ENCODE peak calls at places on chromosomes 12 and 14, in seven cellular contexts. A is hepatocyte, O is IMR-90, L is H9, Q is mammary epithelial cell, M is OCI-LY7, K is neuronal stem cell. X is an unnamed sample.

GRCh38 chr14:57937681-57938080 is 71.8 kb upstream of the SLC35F4 start:
- DNase-seq in L (no peak), A (no peak), K (no peak), Q (no peak), M (no peak), O (no peak), X (no peak)

GRCh38 chr14:105855893-105856675 is 329.7 kb downstream of the TMEM121 start:
- DNase-seq in M (peak), L (peak), K (no peak), A (no peak), O (no peak), Q (no peak), X (no peak)

GRCh38 chr12:171276-171675 is 42.7 kb downstream of the SLC6A12 start:
- DNase-seq in O (no peak), Q (no peak), L (no peak), K (no peak), A (no peak), M (no peak), X (no peak)

GRCh38 chr12:9649532-9649940 is 20.0 kb upstream of the CLEC2D start:
- DNase-seq in K (no peak), L (peak), A (peak), O (no peak), Q (peak), M (peak), X (no peak)

GRCh38 chr12:29644536-29645162 is 139.1 kb downstream of the TMTC1 start:
- DNase-seq in O (no peak), M (no peak), A (no peak), L (no peak), K (no peak), Q (no peak), X (no peak)

GRCh38 chr14:45891417-45892080 is 638.5 kb upstream of the MIS18BP1 start:
- DNase-seq in A (peak), Q (peak), K (peak), M (no peak), L (peak), O (no peak), X (peak)

GRCh38 chr12:78209851-78210493 is 379.3 kb downstream of the NAV3 start:
- DNase-seq in K (no peak), M (no peak), Q (no peak), O (peak), L (no peak), A (no peak), X (no peak)

GRCh38 chr14:71594828-71595227 is 337.4 kb upstream of the RGS6 start:
- DNase-seq in M (no peak), O (peak), Q (no peak), A (no peak), K (no peak), L (no peak), X (no peak)

GRCh38 chr14:92676448-92677086 is 71.9 kb downstream of the LGMN start:
- DNase-seq in Q (no peak), O (no peak), K (no peak), A (no peak), L (no peak), M (no peak), X (no peak)

GRCh38 chr12:124109760-124110159 is 136.7 kb downstream of the ZNF664 start:
- DNase-seq in L (peak), M (peak), O (peak), K (no peak), Q (peak), A (no peak), X (peak)

GRCh38 chr14:30874120-30874998 is at the start of gene COCH:
- DNase-seq in K (peak), O (no peak), A (peak), Q (no peak), L (peak), M (peak), X (peak)

GRCh38 chr14:103880334-103880985 is 33.1 kb upstream of the PPP1R13B start:
- DNase-seq in A (peak), M (no peak), Q (peak), O (peak), L (no peak), K (no peak), X (peak)

GRCh38 chr14:81164167-81164774 is 56.5 kb downstream of the GTF2A1 start:
- DNase-seq in M (peak), Q (peak), K (peak), O (peak), L (peak), A (peak), X (peak)

GRCh38 chr12:46608431-46609280 is 217.1 kb downstream of the SLC38A4 start:
- DNase-seq in M (no peak), A (no peak), L (no peak), Q (peak), O (peak), K (no peak), X (peak)

GRCh38 chr14:37618498-37619041 is 23.1 kb downstream of the TTC6 start:
- DNase-seq in Q (no peak), M (no peak), K (no peak), A (no peak), O (no peak), L (no peak), X (no peak)

GRCh38 chr14:95157195-95157986 is at the start of gene DICER1:
- DNase-seq in Q (peak), A (peak), M (peak), O (peak), K (peak), L (peak), X (peak)

GRCh38 chr12:68267892-68268396 is 14.5 kb upstream of the IL22 start:
- DNase-seq in L (no peak), Q (peak), A (no peak), M (no peak), K (no peak), O (peak), X (peak)

GRCh38 chr14:31118892-31119291 is 88.7 kb downstream of the HECTD1 start:
- DNase-seq in M (no peak), A (no peak), K (no peak), L (no peak), Q (no peak), O (no peak), X (no peak)

GRCh38 chr14:74988131-74988530 is 14.6 kb upstream of the EIF2B2 start:
- DNase-seq in Q (peak), L (no peak), O (peak), A (no peak), K (no peak), M (no peak), X (peak)

GRCh38 chr12:91222746-91223145 is 40.1 kb upstream of the DCN start:
- DNase-seq in A (no peak), M (no peak), K (no peak), O (peak), L (no peak), Q (peak), X (peak)

GRCh38 chr14:66746316-66747006 is 238.5 kb downstream of the GPHN start:
- DNase-seq in M (peak), A (peak), K (peak), L (no peak), Q (peak), O (peak), X (peak)

DNA sequence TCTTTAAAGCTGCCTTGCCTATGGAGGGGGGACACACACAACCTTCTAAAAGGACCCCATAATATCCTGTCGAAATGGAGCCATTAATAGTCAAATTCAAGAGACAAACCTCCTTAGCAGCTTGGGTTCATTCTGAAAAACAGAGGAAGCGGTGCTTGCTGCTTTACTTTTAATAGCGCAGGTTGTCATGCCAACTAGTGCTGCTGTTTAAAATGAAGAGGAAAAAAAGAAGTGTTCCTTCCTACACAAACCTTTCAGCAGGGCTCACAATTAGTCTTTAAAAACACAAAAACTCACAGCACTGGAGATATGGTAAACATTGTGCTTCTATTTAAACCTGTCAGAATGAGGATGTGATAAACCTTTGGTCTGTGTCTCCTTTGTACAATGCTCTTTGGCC is 144.8 kb downstream of the TTC7B start:
- DNase-seq in L (no peak), Q (no peak), O (no peak), K (no peak), A (no peak), M (peak), X (no peak)
- H3K27ac ChIP-seq in L (no peak), Q (no peak), O (no peak), K (no peak), A (no peak), M (no peak), X (no peak)

GRCh38 chr14:99737956-99738667 is 54.0 kb downstream of the CYP46A1 start:
- DNase-seq in K (no peak), L (no peak), A (no peak), Q (no peak), M (no peak), O (no peak), X (no peak)
- H2AFZ ChIP-seq in K (peak), L (no peak), A (no peak), Q (peak), M (no peak), O (peak), X (peak)

DNA sequence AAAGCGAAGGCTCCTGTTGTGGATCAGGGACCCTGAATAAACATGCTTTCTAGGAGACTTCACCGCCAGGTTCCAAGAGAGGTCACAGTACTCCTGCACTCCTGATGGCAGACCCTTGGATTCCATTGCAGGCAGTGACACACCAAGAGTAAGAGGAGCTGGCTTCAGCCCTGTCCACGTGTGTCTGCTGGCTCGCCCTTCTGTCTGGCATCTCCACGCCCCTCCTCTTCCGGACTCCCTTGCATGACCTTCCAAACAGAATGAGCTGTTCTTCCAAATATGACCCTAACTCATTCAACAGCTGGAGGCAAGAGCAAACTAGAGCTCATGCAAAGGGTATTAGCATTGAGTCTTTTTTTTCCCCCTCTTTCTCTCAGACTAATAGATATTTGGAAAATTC is 233.0 kb upstream of the PLEKHG7 start:
- DNase-seq in M (peak), Q (no peak), K (no peak), A (peak), L (no peak), O (peak), X (peak)
- H3K27ac ChIP-seq in M (peak), Q (no peak), K (no peak), A (peak), L (no peak), O (no peak), X (no peak)

GRCh38 chr14:91369628-91370445 is 47.8 kb downstream of the CCDC88C start:
- DNase-seq in O (no peak), M (no peak), K (no peak), A (no peak), L (no peak), Q (peak), X (peak)
- H2AFZ ChIP-seq in O (peak), M (no peak), K (no peak), A (no peak), L (no peak), Q (peak), X (no peak)

GRCh38 chr12:58914457-58914856 is 5.8 kb downstream of the LRIG3 start:
- DNase-seq in Q (no peak), K (no peak), L (no peak), M (no peak), A (no peak), O (no peak), X (no peak)

GRCh38 chr12:58915634-58916033 is 4.7 kb downstream of the LRIG3 start:
- DNase-seq in Q (peak), L (no peak), K (no peak), M (no peak), O (peak), A (peak), X (peak)

GRCh38 chr12:58916891-58917570 is 3.3 kb downstream of the LRIG3 start:
- DNase-seq in O (peak), Q (peak), A (peak), M (no peak), L (no peak), K (no peak), X (peak)

GRCh38 chr12:58917699-58918334 is 2.5 kb downstream of the LRIG3 start:
- DNase-seq in K (no peak), O (no peak), Q (no peak), L (no peak), M (no peak), A (no peak), X (peak)

DNA sequence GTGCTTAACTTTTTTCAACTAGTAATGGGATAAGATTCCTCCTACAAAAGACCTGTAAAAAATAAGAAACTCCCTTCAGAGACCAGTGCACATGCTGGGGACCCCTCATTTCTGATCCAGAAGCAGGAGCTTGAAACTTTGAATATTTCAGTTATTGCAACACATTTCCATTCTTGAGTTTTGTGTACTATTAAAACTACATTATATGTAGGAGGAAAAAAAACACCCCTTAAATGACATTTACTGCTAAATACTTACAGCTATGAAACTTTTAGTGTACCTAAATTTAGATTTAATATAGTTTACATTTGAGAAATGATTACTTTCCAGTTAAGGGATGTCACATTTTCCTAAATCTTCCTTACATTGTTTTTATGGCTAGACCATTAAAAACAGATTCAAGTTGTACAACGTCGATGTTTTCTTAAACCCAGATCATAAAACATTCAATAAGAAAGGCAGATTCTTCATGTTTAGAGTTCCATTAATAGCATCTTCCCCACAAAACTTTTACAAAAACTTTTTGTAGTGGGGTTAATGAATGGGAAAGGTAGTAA is 4.1 kb downstream of the LRIG3 start:
- DNase-seq in L (no peak), M (no peak), K (no peak), A (no peak), O (no peak), Q (no peak), X (no peak)
- H3K27ac ChIP-seq in L (no peak), M (no peak), K (no peak), A (peak), O (peak), Q (peak), X (no peak)

GRCh38 chr14:72662213-72662612 is 231.7 kb downstream of the DPF3 start:
- DNase-seq in M (no peak), K (no peak), O (no peak), A (no peak), L (no peak), Q (no peak), X (no peak)
- H2AFZ ChIP-seq in M (no peak), K (no peak), O (no peak), A (no peak), L (no peak), Q (no peak), X (no peak)

DNA sequence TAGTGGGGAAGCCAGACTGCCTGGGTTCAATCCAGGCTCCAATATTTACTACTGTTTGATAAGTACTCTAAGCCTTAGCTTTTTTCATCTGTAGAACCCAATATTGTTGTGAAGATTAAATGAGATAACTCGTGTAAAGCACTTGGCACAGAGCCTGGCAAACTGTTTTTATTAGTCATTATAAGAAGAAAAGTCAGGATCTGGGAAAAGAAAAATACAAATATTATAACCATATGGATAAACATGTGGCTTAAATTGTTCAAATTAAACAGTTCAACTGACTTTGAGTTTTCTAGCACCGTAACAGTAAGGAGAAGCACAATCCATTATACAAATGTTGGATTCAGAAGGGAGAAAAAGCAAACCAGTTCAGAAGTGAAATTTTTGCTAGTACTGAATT is 22.0 kb upstream of the CDK17 start:
- DNase-seq in O (peak), K (no peak), M (no peak), A (no peak), L (no peak), Q (peak), X (no peak)
- H3K27ac ChIP-seq in O (peak), K (no peak), M (no peak), A (no peak), L (no peak), Q (no peak), X (no peak)

GRCh38 chr14:22848391-22849164 is 12.2 kb downstream of the MMP14 start:
- DNase-seq in M (no peak), L (peak), A (peak), K (no peak), O (peak), Q (peak), X (no peak)
- H2AFZ ChIP-seq in M (no peak), L (no peak), A (no peak), K (peak), O (peak), Q (no peak), X (no peak)